ENCODE peak calls at places on chromosome 16, in seven cellular contexts. P, E, V, N, M, H and C are unnamed samples.

GRCh38 chr16:55825115-55825728 is 7.7 kb downstream of the CES1 start:
- DNase-seq in E (no peak), N (no peak), P (no peak), H (no peak), V (no peak), M (no peak), C (no peak)

GRCh38 chr16:21097151-21097550 is 53.5 kb downstream of the DNAH3 start:
- DNase-seq in H (no peak), N (no peak), P (no peak), M (no peak), V (no peak), E (no peak), C (no peak)

GRCh38 chr16:5455110-5455509 is 357.5 kb upstream of the EEF2KMT start:
- DNase-seq in E (no peak), M (no peak), H (no peak), V (no peak), P (no peak), N (no peak), C (no peak)

GRCh38 chr16:54335230-54335629 is 48.6 kb upstream of the IRX3 start:
- DNase-seq in H (no peak), N (no peak), M (no peak), P (no peak), E (no peak), V (no peak), C (no peak)

GRCh38 chr16:89173629-89173921 is 2.0 kb downstream of the CDH15 start:
- DNase-seq in M (no peak), P (no peak), V (no peak), N (no peak), H (no peak), E (peak), C (no peak)

GRCh38 chr16:20262248-20262647 is 65.1 kb downstream of the GP2 start:
- DNase-seq in V (no peak), E (no peak), M (no peak), N (no peak), P (no peak), H (no peak), C (no peak)

GRCh38 chr16:27470567-27471431 is 68.8 kb downstream of the IL21R start:
- DNase-seq in V (no peak), E (peak), P (no peak), H (no peak), N (peak), M (peak), C (no peak)

GRCh38 chr16:71796501-71796900 is 12.1 kb downstream of the AP1G1 start:
- DNase-seq in H (no peak), P (no peak), V (no peak), E (no peak), N (no peak), M (no peak), C (no peak)

GRCh38 chr16:74625500-74626350 is 18.8 kb upstream of the GLG1 start:
- DNase-seq in E (no peak), V (no peak), H (no peak), M (no peak), P (no peak), N (peak), C (no peak)

GRCh38 chr16:2086812-2087425 is 39.1 kb downstream of the TSC2 start:
- DNase-seq in E (no peak), M (no peak), V (no peak), P (no peak), H (no peak), N (no peak), C (no peak)

GRCh38 chr16:56121156-56121500 is 70.2 kb upstream of the GNAO1 start:
- DNase-seq in N (no peak), V (no peak), M (no peak), P (no peak), E (no peak), H (no peak), C (no peak)

GRCh38 chr16:31071861-31072260 is 2.2 kb downstream of the ZNF668 start:
- DNase-seq in M (peak), V (no peak), H (no peak), E (no peak), P (no peak), N (no peak), C (no peak)

GRCh38 chr16:24315343-24315742 is 59.2 kb downstream of the CACNG3 start:
- DNase-seq in V (no peak), E (no peak), N (no peak), H (no peak), M (no peak), P (no peak), C (no peak)

GRCh38 chr16:55062446-55062845 is 131.8 kb downstream of the IRX5 start:
- DNase-seq in H (no peak), M (no peak), P (no peak), V (no peak), N (no peak), E (no peak), C (no peak)

GRCh38 chr16:25692307-25692706 is 548 bp downstream of the HS3ST4 start:
- DNase-seq in N (no peak), P (no peak), E (no peak), M (no peak), V (no peak), H (no peak), C (no peak)

GRCh38 chr16:85114909-85115567 is 2.8 kb upstream of the CIBAR2 start:
- DNase-seq in V (peak), N (peak), M (no peak), E (peak), P (peak), H (peak), C (peak)

GRCh38 chr16:997440-998051 is 16.0 kb downstream of the SOX8 start:
- DNase-seq in P (no peak), E (peak), M (peak), V (no peak), N (peak), H (peak), C (no peak)

GRCh38 chr16:4370570-4371480 is 823 bp upstream of the VASN start:
- DNase-seq in M (no peak), P (no peak), E (peak), N (peak), V (no peak), H (peak), C (no peak)

GRCh38 chr16:19066988-19067348 is 446 bp upstream of the COQ7 start:
- DNase-seq in N (no peak), E (no peak), P (no peak), H (no peak), V (no peak), M (no peak), C (no peak)

GRCh38 chr16:8905795-8906591 is 23.8 kb downstream of the LITAFD start:
- DNase-seq in E (no peak), H (no peak), M (no peak), N (no peak), V (no peak), P (no peak), C (no peak)

GRCh38 chr16:25751230-25751629 is 59.5 kb downstream of the HS3ST4 start:
- DNase-seq in V (no peak), P (no peak), M (no peak), N (no peak), H (no peak), E (no peak), C (no peak)

GRCh38 chr16:53950677-53951076 is 246.7 kb downstream of the FTO start:
- DNase-seq in M (no peak), N (peak), E (no peak), V (no peak), H (no peak), P (no peak), C (no peak)

GRCh38 chr16:19696312-19696711 is 21.7 kb downstream of the KNOP1 start:
- DNase-seq in M (peak), P (no peak), V (peak), N (peak), E (peak), H (peak), C (peak)

GRCh38 chr16:72999541-73000019 is 48.3 kb downstream of the ZFHX3 start:
- DNase-seq in E (no peak), H (no peak), V (no peak), M (no peak), P (no peak), N (no peak), C (no peak)

GRCh38 chr16:3099395-3099731 is 269 bp upstream of the ZSCAN10 start:
- DNase-seq in E (no peak), P (no peak), M (no peak), N (no peak), V (no peak), H (no peak), C (no peak)

GRCh38 chr16:3099732-3100499 is 822 bp upstream of the ZSCAN10 start:
- DNase-seq in P (peak), V (peak), E (peak), H (peak), M (no peak), N (peak), C (peak)

GRCh38 chr16:3096362-3096761 is 2.7 kb downstream of the ZSCAN10 start:
- DNase-seq in E (peak), N (no peak), M (no peak), P (no peak), H (no peak), V (no peak), C (no peak)

GRCh38 chr16:3097266-3097665 is 1.8 kb downstream of the ZSCAN10 start:
- DNase-seq in M (no peak), V (no peak), E (peak), P (no peak), H (no peak), N (no peak), C (no peak)

DNA sequence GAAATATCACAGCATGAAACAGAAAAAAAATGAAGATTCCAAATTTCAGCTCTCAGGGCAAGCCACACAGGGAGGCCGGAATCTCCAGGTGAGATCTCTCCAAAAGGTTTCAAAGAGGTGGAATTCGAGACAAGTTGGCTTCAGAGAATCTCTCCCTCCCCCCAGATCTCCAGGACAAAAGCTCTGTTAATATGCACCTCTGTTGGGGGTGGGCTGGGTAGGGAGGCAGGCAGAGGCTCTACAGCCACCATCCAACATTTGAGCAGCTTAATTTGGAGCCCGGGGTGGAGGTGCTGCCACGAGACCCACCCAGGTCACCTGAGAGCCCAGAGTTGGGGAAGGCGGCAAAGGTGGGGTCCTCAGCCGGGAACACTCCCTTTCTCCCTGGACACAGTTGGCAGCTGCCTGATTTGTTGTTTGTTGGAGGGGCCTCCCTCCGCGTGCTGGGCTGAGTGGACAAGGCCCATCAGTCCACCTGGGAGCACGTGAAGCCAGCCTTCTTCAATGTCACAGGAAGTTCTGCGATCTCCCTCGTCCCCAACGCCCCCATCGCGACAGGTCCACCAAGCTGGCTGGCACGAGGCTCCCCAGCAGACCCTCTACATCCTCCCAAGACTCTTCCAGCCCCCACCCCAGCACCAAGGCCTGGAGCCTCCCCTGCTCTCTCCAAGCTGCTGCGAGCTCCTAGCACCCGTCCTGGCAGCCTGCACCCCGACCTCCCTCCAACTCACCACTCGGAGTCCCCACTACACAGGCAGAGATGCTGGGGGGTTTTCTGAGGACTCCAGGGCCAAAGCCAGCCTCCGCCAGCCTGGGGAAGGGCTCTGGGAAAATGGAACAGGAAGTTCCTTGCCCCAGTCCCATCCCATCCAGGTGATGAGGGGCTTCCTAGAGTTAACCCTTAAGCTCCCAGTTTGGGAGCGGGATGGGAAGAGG is at the start of gene ZSCAN10:
- DNase-seq in V (no peak), M (no peak), P (no peak), N (no peak), H (no peak), E (no peak), C (no peak)
- H3K4me3 ChIP-seq in V (no peak), M (peak), P (peak), N (peak), H (peak), E (peak), C (peak)

DNA sequence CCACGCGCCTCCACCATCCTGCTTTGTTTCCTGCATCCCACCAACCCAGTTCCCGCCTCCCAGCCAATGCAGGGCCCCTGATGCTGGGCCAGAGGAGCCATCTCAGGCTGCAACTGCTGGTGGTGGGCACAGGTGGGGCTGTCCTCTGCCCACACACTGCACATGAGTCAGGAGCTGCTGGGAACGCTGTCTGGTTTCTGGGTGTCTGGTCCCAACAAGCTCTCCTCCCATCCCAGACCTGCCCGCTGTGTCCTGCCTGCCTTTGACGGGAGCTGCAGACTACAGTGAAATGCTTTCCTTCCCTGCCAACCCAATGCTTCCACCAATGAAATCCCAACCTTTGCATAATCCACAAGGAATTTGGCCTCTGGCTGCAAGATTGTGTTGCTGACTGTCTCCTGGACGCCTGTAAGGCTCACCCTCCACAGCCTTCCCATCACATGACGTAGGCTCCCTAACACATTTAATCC is 98.9 kb downstream of the N4BP1 start:
- DNase-seq in V (no peak), N (no peak), E (peak), P (no peak), M (no peak), H (peak), C (no peak)
- TF ChIP-seq CTCF in V (no peak), N (no peak), E (no peak), P (no peak), M (no peak), H (no peak), C (no peak)

DNA sequence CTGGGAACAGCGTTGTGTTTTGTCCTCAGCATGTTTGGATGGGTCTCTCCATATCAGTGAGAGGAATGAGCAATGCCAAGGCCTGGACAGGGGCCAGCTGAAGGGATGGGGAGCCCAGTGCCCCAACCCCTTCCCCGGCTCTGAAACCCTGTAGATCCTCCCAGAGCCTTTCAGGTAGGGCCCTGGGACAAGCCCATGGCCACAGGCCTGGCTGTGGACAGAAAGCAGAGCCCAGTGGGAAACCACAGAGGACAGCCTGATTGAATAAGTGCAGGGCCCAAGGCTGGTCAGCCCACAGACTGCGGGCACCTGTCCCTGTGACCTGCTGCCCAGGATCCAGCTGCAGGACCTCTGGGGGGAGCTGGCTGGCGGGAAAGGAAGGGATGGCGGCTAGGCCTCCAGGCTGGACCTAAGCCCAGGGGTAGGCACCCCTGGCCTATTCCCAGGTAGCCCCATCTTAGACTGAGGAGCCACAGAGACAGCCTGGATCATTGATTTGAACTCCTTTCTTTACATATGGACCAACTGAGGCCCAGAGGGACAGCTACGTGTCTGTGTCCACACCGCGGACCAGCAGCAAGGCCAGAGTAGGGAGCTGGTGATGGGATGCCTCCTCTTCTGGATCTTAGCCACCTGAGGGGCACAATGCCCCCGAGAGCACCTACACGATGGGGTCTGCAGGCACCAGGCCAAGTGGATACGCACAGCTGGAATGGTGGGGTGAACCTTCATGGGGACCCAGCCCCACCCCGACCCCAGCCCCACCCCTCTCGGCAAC is 1.3 kb downstream of the CCDC102A start:
- DNase-seq in M (no peak), N (peak), V (peak), H (peak), E (peak), P (no peak), C (no peak)
- H3K4me3 ChIP-seq in M (peak), N (peak), V (peak), H (peak), E (peak), P (peak), C (peak)

GRCh38 chr16:57299009-57299718 is 14.7 kb upstream of the PLLP start:
- DNase-seq in M (peak), V (no peak), P (no peak), H (peak), E (peak), N (peak), C (no peak)
- TF ChIP-seq CTCF in M (peak), V (no peak), P (peak), H (no peak), E (no peak), N (no peak), C (no peak)

GRCh38 chr16:69482410-69482951 is 58.1 kb downstream of the CYB5B start:
- DNase-seq in M (no peak), V (no peak), H (no peak), E (peak), N (peak), P (no peak), C (no peak)
- H3K4me3 ChIP-seq in M (no peak), V (no peak), H (no peak), E (no peak), N (peak), P (no peak), C (no peak)

DNA sequence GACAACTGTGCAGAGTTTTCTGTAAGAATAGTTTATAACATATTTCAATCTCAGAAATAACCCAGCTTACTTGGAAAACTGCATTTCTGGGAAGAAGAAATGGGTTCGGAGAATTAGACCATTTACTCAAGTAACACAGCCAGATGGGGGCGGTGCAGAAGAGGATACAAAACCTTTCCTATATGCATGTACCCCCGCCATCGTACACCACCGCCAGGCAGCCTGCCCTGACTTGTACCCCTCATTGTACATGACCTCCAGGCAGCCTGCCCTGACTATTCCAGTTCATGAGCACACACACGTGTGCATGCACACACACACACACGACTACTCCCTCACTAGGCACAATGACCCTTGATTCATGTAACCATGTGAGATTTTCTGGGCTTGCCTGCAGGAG is 154.0 kb downstream of the C16orf78 start:
- DNase-seq in M (no peak), V (no peak), N (no peak), H (no peak), P (no peak), E (peak), C (no peak)
- TF ChIP-seq CTCF in M (no peak), V (no peak), N (no peak), H (no peak), P (no peak), E (no peak), C (no peak)

GRCh38 chr16:66519482-66519881 is 30.4 kb downstream of the TK2 start:
- DNase-seq in H (no peak), N (no peak), P (no peak), V (no peak), E (no peak), M (no peak), C (no peak)

GRCh38 chr16:66517586-66518263 is 32.2 kb downstream of the TK2 start:
- DNase-seq in N (no peak), M (no peak), E (no peak), H (no peak), P (no peak), V (no peak), C (no peak)

GRCh38 chr16:66515543-66516171 is 34.3 kb downstream of the TK2 start:
- DNase-seq in M (no peak), P (no peak), H (peak), N (peak), E (no peak), V (no peak), C (no peak)

GRCh38 chr16:66516172-66516807 is 33.6 kb downstream of the TK2 start:
- DNase-seq in E (no peak), M (no peak), N (no peak), V (no peak), H (no peak), P (no peak), C (no peak)

GRCh38 chr16:66516808-66517585 is 32.9 kb downstream of the TK2 start:
- DNase-seq in E (peak), M (peak), H (peak), N (peak), P (peak), V (peak), C (peak)
- H3K4me3 ChIP-seq in E (peak), M (no peak), H (no peak), N (peak), P (peak), V (no peak), C (peak)